ENCODE peak calls at places on chromosomes 5 and 9, in six cellular contexts. F is GM20000, V is ovary, D is Calu3, W is fibroblast of mammary gland, R is Peyer's patch. P is an unnamed sample.

GRCh38 chr9:128771745-128772519 is at the start of gene ZER1:
- DNase-seq in F (peak), V (peak), W (peak), D (peak), R (peak), P (peak)

GRCh38 chr5:116539222-116539621 is 35.4 kb downstream of the SEMA6A start:
- DNase-seq in D (no peak), F (no peak), V (no peak), W (no peak), R (no peak), P (no peak)

GRCh38 chr5:166625210-166625865 is 1666.1 kb upstream of the WWC1 start:
- DNase-seq in W (peak), F (no peak), R (no peak), V (no peak), D (no peak), P (no peak)

GRCh38 chr5:174725261-174725990 is 1.0 kb downstream of the MSX2 start:
- DNase-seq in D (no peak), F (no peak), R (no peak), V (no peak), W (no peak), P (peak)

GRCh38 chr5:171629221-171630005 is 156.2 kb upstream of the SMIM23 start:
- DNase-seq in F (peak), V (no peak), W (peak), D (no peak), R (no peak), P (peak)

GRCh38 chr5:109352024-109352423 is 57.8 kb downstream of the PJA2 start:
- DNase-seq in V (no peak), F (no peak), D (no peak), R (no peak), W (no peak), P (no peak)

GRCh38 chr9:132857601-132858342 is 20.3 kb downstream of the AK8 start:
- DNase-seq in D (no peak), F (no peak), V (peak), R (no peak), W (peak), P (no peak)

GRCh38 chr9:88076286-88077070 is 61.8 kb downstream of the SPATA31C2 start:
- DNase-seq in V (peak), W (peak), D (peak), R (peak), F (no peak), P (peak)

GRCh38 chr9:118059520-118060278 is 355.5 kb downstream of the TLR4 start:
- DNase-seq in R (no peak), W (peak), V (no peak), F (no peak), D (no peak), P (peak)

GRCh38 chr5:111998871-111999270 is 241.9 kb upstream of the NREP start:
- DNase-seq in F (no peak), R (no peak), V (no peak), W (no peak), D (no peak), P (peak)

GRCh38 chr5:122291000-122291592 is 20.9 kb upstream of the SNCAIP start:
- DNase-seq in V (no peak), R (no peak), F (no peak), D (no peak), W (no peak), P (peak)

GRCh38 chr5:147949711-147950573 is 43.6 kb upstream of the C5orf46 start:
- DNase-seq in W (peak), D (no peak), V (no peak), F (peak), R (no peak), P (peak)

GRCh38 chr9:1050125-1050895 is at the start of gene DMRT2:
- DNase-seq in F (peak), V (peak), R (peak), D (peak), W (peak), P (peak)

GRCh38 chr5:14912206-14912605 is 40.6 kb upstream of the ANKH start:
- DNase-seq in R (no peak), V (no peak), W (no peak), F (no peak), D (no peak), P (no peak)

GRCh38 chr5:177089825-177090641 is 3.3 kb downstream of the FGFR4 start:
- DNase-seq in W (no peak), D (no peak), R (no peak), F (no peak), V (no peak), P (no peak)

GRCh38 chr9:68780735-68781134 is 75.7 kb downstream of the PIP5K1B start:
- DNase-seq in D (no peak), F (no peak), R (no peak), W (peak), V (no peak), P (peak)

GRCh38 chr5:68345595-68345994 is 130.0 kb downstream of the PIK3R1 start:
- DNase-seq in D (no peak), F (no peak), R (no peak), V (no peak), W (no peak), P (no peak)

GRCh38 chr9:95511952-95512750 is 4.6 kb downstream of the PTCH1 start:
- DNase-seq in R (no peak), D (no peak), F (no peak), V (no peak), W (no peak), P (peak)

GRCh38 chr5:168578506-168579205 is 512 bp downstream of the PANK3 start:
- DNase-seq in W (no peak), V (no peak), D (no peak), F (no peak), R (no peak), P (peak)

GRCh38 chr5:14227501-14227900 is 84.4 kb downstream of the TRIO start:
- DNase-seq in D (no peak), F (no peak), W (no peak), V (no peak), R (no peak), P (no peak)

GRCh38 chr9:15999422-16000339 is 446.8 kb downstream of the CCDC171 start:
- DNase-seq in D (peak), W (peak), F (no peak), V (no peak), R (no peak), P (peak)

GRCh38 chr9:107465467-107466451 is 23.8 kb downstream of the KLF4 start:
- DNase-seq in F (peak), W (peak), R (no peak), D (peak), V (peak), P (peak)

GRCh38 chr5:139164020-139164419 is 34.1 kb downstream of the SIL1 start:
- DNase-seq in D (no peak), W (peak), R (no peak), V (no peak), F (no peak), P (peak)

GRCh38 chr9:84141762-84142370 is 161.3 kb downstream of the RMI1 start:
- DNase-seq in V (no peak), D (no peak), F (no peak), R (no peak), W (no peak), P (no peak)

GRCh38 chr5:25568294-25568693 is 923.5 kb upstream of the CDH10 start:
- DNase-seq in V (no peak), R (no peak), F (no peak), D (no peak), W (no peak), P (no peak)

GRCh38 chr5:173069661-173070060 is 13.5 kb downstream of the CREBRF start:
- DNase-seq in W (no peak), R (no peak), F (no peak), D (no peak), V (no peak), P (no peak)

GRCh38 chr5:139251281-139251687 is 42.3 kb upstream of the MATR3 start:
- DNase-seq in D (no peak), R (peak), W (peak), V (no peak), F (peak), P (no peak)

GRCh38 chr5:95178046-95178651 is 106.7 kb downstream of the MCTP1 start:
- DNase-seq in R (no peak), V (no peak), F (no peak), W (peak), D (peak), P (peak)

GRCh38 chr5:27928060-27928459 is 889.7 kb upstream of the CDH9 start:
- DNase-seq in R (no peak), D (no peak), W (no peak), V (no peak), F (no peak), P (no peak)

GRCh38 chr9:7907636-7908195 is 108.1 kb upstream of the DMAC1 start:
- DNase-seq in W (no peak), R (no peak), D (no peak), F (no peak), V (no peak), P (no peak)

GRCh38 chr5:62029303-62029702 is 276.7 kb upstream of the KIF2A start:
- DNase-seq in F (no peak), V (no peak), D (no peak), R (no peak), W (peak), P (peak)

GRCh38 chr5:96381526-96381925 is 51.5 kb downstream of the PCSK1 start:
- DNase-seq in W (no peak), D (no peak), F (no peak), V (no peak), R (no peak), P (no peak)

GRCh38 chr5:73693573-73694061 is 67.6 kb downstream of the ARHGEF28 start:
- DNase-seq in F (peak), V (peak), W (peak), R (no peak), D (peak), P (peak)
- TF ChIP-seq CTCF in F (no peak), V (peak), W (peak), R (peak), D (peak), P (peak)

GRCh38 chr9:6078382-6079105 is 63.1 kb upstream of the RANBP6 start:
- DNase-seq in D (no peak), F (no peak), V (no peak), R (no peak), W (no peak), P (no peak)

GRCh38 chr9:6086006-6086655 is 70.7 kb upstream of the RANBP6 start:
- DNase-seq in D (no peak), V (no peak), R (no peak), W (no peak), F (no peak), P (no peak)

GRCh38 chr9:6079386-6079785 is 64.0 kb upstream of the RANBP6 start:
- DNase-seq in W (no peak), F (no peak), R (no peak), D (no peak), V (no peak), P (no peak)

GRCh38 chr9:6076856-6077255 is 61.4 kb upstream of the RANBP6 start:
- DNase-seq in W (peak), F (no peak), R (no peak), D (no peak), V (no peak), P (peak)

DNA sequence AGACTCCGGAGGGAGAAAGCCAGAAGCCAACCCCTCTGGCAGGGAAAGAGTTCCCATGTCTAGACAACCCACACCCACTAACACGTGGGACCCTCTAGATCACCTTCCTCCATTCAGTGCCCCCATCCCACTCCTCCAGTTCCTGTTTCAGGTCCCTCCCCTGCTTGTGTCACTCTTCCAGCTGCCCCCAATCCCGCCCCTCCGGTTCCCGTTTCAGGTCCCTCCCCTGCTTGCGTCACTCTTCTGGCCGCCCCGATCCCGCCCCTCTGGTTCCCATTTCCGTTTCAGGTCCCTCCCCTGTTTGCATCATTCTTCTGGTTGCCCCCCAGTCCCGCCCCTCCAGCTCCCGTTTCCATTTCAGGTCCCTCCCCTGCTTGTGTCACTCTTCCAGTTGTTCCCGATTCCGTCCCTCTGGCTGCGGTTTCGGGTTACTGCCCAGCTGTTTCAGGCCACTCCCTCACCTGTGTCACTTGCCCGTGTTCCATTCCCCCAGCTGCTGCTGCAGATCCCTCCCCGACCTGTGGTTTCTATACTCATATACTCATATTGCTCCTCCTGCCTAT is 64.8 kb upstream of the RANBP6 start:
- DNase-seq in W (peak), R (peak), V (peak), D (peak), F (peak), P (peak)
- TF ChIP-seq CTCF in W (no peak), R (no peak), V (no peak), D (no peak), F (no peak), P (no peak)

DNA sequence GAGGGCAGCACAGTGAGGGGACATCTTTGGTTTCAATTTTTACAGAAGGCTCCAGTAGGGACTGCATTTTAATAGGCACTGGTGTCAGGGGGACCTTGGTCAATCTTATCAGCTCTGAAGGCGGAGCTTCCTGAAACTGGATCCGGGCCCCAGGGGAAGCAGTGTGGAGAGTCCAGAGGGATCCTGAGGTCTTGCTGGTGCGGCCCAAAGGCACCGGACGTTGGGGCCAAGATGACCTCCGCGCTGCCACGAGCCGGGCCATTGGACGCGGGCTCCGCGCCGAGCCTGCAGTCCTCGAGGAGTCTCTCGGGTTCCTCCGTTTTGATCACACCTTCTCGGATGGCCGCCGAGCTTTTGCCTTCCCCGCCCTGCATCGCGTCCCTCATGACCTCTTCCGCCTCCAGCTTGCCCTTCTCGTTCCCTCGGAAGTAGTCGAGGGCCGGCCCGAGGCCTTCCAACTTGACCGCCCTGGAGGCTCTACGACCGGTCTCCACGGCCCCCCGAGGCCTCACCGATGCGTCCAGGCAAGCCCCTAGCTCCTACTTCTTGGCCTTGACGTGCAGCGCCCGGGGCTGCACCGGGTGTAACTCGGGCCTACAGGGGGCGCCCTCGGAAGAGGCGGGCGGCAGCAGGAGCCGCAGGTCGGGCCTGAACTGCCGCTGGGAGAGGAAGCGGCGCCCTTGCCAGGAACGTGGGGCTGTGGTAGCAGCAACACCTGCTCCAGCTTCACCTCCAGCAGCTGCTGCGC is 18.8 kb downstream of the C5orf52 start:
- DNase-seq in F (no peak), D (no peak), V (no peak), R (peak), W (no peak), P (no peak)
- TF ChIP-seq CTCF in F (no peak), D (peak), V (no peak), R (no peak), W (no peak), P (peak)

GRCh38 chr5:38029431-38030065 is 189.7 kb upstream of the GDNF start:
- DNase-seq in V (no peak), D (no peak), F (no peak), W (no peak), R (no peak), P (no peak)

GRCh38 chr5:38018011-38018410 is 178.2 kb upstream of the GDNF start:
- DNase-seq in D (no peak), V (no peak), R (no peak), W (no peak), F (no peak), P (no peak)

GRCh38 chr5:38022621-38023020 is 182.8 kb upstream of the GDNF start:
- DNase-seq in D (no peak), R (no peak), V (no peak), F (no peak), W (no peak), P (no peak)

GRCh38 chr5:38023353-38023752 is 183.5 kb upstream of the GDNF start:
- DNase-seq in W (no peak), R (no peak), V (no peak), F (no peak), D (no peak), P (no peak)

GRCh38 chr5:38023799-38024198 is 184.0 kb upstream of the GDNF start:
- DNase-seq in R (no peak), D (no peak), V (no peak), F (no peak), W (no peak), P (no peak)
- TF ChIP-seq CTCF in R (no peak), D (peak), V (no peak), F (no peak), W (peak), P (no peak)

P was measured in MCF 10A.